ENCODE peak calls at places on chromosome 15, in six cellular contexts. One of them, this sample, is unnamed.

GRCh38 chr15:52360229-52361203 is 64.9 kb upstream of the MYO5C start:
- DNase-seq in brain microvascular endothelial cell: no peak
- DNase-seq in prostate gland: no peak
- DNase-seq in fibroblast of mammary gland: no peak
- DNase-seq in heart left ventricle: no peak
- DNase-seq in foreskin fibroblast: no peak
- DNase-seq in this sample: no peak

GRCh38 chr15:74616020-74616939 is 644 bp downstream of the CLK3 start:
- DNase-seq in brain microvascular endothelial cell: peak
- DNase-seq in foreskin fibroblast: peak
- DNase-seq in prostate gland: peak
- DNase-seq in fibroblast of mammary gland: peak
- DNase-seq in heart left ventricle: peak
- DNase-seq in this sample: peak

GRCh38 chr15:52805351-52806283 is 15.5 kb upstream of the ONECUT1 start:
- DNase-seq in brain microvascular endothelial cell: no peak
- DNase-seq in fibroblast of mammary gland: no peak
- DNase-seq in prostate gland: no peak
- DNase-seq in foreskin fibroblast: peak
- DNase-seq in heart left ventricle: no peak
- DNase-seq in this sample: no peak

GRCh38 chr15:66775127-66776105 is 73.4 kb downstream of the SMAD6 start:
- DNase-seq in fibroblast of mammary gland: no peak
- DNase-seq in foreskin fibroblast: no peak
- DNase-seq in brain microvascular endothelial cell: no peak
- DNase-seq in heart left ventricle: peak
- DNase-seq in prostate gland: no peak
- DNase-seq in this sample: no peak

GRCh38 chr15:45185903-45186770 is 1.6 kb downstream of the SHF start:
- DNase-seq in prostate gland: no peak
- DNase-seq in brain microvascular endothelial cell: no peak
- DNase-seq in fibroblast of mammary gland: no peak
- DNase-seq in foreskin fibroblast: peak
- DNase-seq in heart left ventricle: no peak
- DNase-seq in this sample: no peak

GRCh38 chr15:74397239-74398068 is 30.0 kb upstream of the CYP11A1 start:
- DNase-seq in prostate gland: no peak
- DNase-seq in fibroblast of mammary gland: no peak
- DNase-seq in foreskin fibroblast: no peak
- DNase-seq in heart left ventricle: no peak
- DNase-seq in brain microvascular endothelial cell: no peak
- DNase-seq in this sample: no peak

GRCh38 chr15:71612066-71612715 is 198.2 kb upstream of the NR2E3 start:
- DNase-seq in fibroblast of mammary gland: peak
- DNase-seq in foreskin fibroblast: no peak
- DNase-seq in brain microvascular endothelial cell: no peak
- DNase-seq in heart left ventricle: no peak
- DNase-seq in prostate gland: no peak
- DNase-seq in this sample: no peak

GRCh38 chr15:71128939-71129562 is 13.8 kb downstream of the THSD4 start:
- DNase-seq in fibroblast of mammary gland: no peak
- DNase-seq in foreskin fibroblast: peak
- DNase-seq in prostate gland: no peak
- DNase-seq in heart left ventricle: no peak
- DNase-seq in brain microvascular endothelial cell: no peak
- DNase-seq in this sample: no peak

GRCh38 chr15:85993116-85993515 is 86.6 kb upstream of the AGBL1 start:
- DNase-seq in fibroblast of mammary gland: no peak
- DNase-seq in prostate gland: no peak
- DNase-seq in heart left ventricle: no peak
- DNase-seq in foreskin fibroblast: no peak
- DNase-seq in brain microvascular endothelial cell: no peak
- DNase-seq in this sample: no peak

GRCh38 chr15:66483131-66483566 is 14.4 kb downstream of the SNAPC5 start:
- DNase-seq in heart left ventricle: no peak
- DNase-seq in fibroblast of mammary gland: peak
- DNase-seq in brain microvascular endothelial cell: no peak
- DNase-seq in prostate gland: peak
- DNase-seq in foreskin fibroblast: peak
- DNase-seq in this sample: no peak

GRCh38 chr15:45105586-45105985 is 8.4 kb downstream of the DUOX2 start:
- DNase-seq in heart left ventricle: no peak
- DNase-seq in brain microvascular endothelial cell: no peak
- DNase-seq in prostate gland: no peak
- DNase-seq in fibroblast of mammary gland: no peak
- DNase-seq in foreskin fibroblast: no peak
- DNase-seq in this sample: no peak

DNA sequence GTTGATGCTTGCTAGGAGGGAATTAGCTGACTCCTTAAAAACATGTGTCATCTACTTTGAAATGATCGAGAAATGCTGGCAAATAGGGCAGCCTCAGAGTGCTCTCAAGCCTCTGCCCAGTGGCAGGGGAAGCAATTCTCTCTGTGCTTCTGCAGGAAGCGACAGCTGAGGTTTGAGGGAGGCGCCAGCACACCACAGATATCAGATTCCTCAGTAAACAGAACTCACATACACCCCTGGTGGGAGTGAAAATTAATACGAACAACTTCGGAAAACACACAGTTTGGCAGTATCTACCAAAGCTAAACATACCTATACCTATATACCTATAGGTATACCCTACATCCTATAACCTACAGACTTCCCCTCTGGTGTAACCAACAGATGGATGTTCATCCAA is 61.3 kb downstream of the NSMCE3 start:
- DNase-seq in heart left ventricle: no peak
- DNase-seq in prostate gland: peak
- DNase-seq in foreskin fibroblast: peak
- DNase-seq in brain microvascular endothelial cell: peak
- DNase-seq in fibroblast of mammary gland: no peak
- DNase-seq in this sample: no peak
- TF ChIP-seq CTCF in heart left ventricle: no peak
- TF ChIP-seq CTCF in prostate gland: peak
- TF ChIP-seq CTCF in foreskin fibroblast: no peak
- TF ChIP-seq CTCF in brain microvascular endothelial cell: no peak
- TF ChIP-seq CTCF in fibroblast of mammary gland: no peak
- TF ChIP-seq CTCF in this sample: no peak

GRCh38 chr15:33618300-33618699 is 307.5 kb downstream of the RYR3 start:
- DNase-seq in heart left ventricle: no peak
- DNase-seq in foreskin fibroblast: no peak
- DNase-seq in fibroblast of mammary gland: peak
- DNase-seq in brain microvascular endothelial cell: no peak
- DNase-seq in prostate gland: no peak
- DNase-seq in this sample: no peak

GRCh38 chr15:33621156-33621555 is 310.4 kb downstream of the RYR3 start:
- DNase-seq in fibroblast of mammary gland: peak
- DNase-seq in foreskin fibroblast: no peak
- DNase-seq in heart left ventricle: no peak
- DNase-seq in prostate gland: no peak
- DNase-seq in brain microvascular endothelial cell: no peak
- DNase-seq in this sample: no peak

GRCh38 chr15:33623010-33623409 is 312.2 kb downstream of the RYR3 start:
- DNase-seq in heart left ventricle: no peak
- DNase-seq in prostate gland: no peak
- DNase-seq in fibroblast of mammary gland: no peak
- DNase-seq in brain microvascular endothelial cell: no peak
- DNase-seq in foreskin fibroblast: no peak
- DNase-seq in this sample: no peak
- TF ChIP-seq CTCF in heart left ventricle: no peak
- TF ChIP-seq CTCF in prostate gland: no peak
- TF ChIP-seq CTCF in fibroblast of mammary gland: peak
- TF ChIP-seq CTCF in brain microvascular endothelial cell: peak
- TF ChIP-seq CTCF in foreskin fibroblast: no peak
- TF ChIP-seq CTCF in this sample: no peak

DNA sequence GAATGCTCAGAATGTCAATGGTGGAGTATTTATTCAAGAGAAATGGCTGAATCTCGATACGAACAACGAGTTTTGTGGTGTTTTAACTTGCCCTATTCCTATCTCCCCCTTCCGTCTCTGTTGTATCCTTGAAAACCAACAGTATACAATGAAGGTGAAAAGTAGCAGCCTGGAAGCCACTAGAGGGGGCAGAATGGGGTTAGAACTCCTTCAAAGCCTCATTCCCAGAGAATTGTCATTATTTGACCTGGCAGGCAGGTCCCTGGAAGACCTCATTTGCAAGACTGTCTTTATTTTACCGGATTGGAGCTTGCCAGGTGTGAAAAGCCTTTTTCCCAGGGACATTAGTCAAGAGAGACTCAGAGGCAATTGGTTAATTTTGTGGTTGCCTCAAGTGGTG is 139.4 kb downstream of the LRRC28 start:
- DNase-seq in prostate gland: no peak
- DNase-seq in heart left ventricle: no peak
- DNase-seq in fibroblast of mammary gland: no peak
- DNase-seq in foreskin fibroblast: no peak
- DNase-seq in brain microvascular endothelial cell: no peak
- DNase-seq in this sample: no peak
- TF ChIP-seq CTCF in prostate gland: no peak
- TF ChIP-seq CTCF in heart left ventricle: no peak
- TF ChIP-seq CTCF in fibroblast of mammary gland: peak
- TF ChIP-seq CTCF in foreskin fibroblast: no peak
- TF ChIP-seq CTCF in brain microvascular endothelial cell: peak
- TF ChIP-seq CTCF in this sample: no peak

GRCh38 chr15:62125763-62126162 is 39.3 kb downstream of the C2CD4B start:
- DNase-seq in foreskin fibroblast: peak
- DNase-seq in prostate gland: no peak
- DNase-seq in fibroblast of mammary gland: peak
- DNase-seq in heart left ventricle: no peak
- DNase-seq in brain microvascular endothelial cell: peak
- DNase-seq in this sample: no peak
- TF ChIP-seq CTCF in foreskin fibroblast: peak
- TF ChIP-seq CTCF in prostate gland: peak
- TF ChIP-seq CTCF in fibroblast of mammary gland: peak
- TF ChIP-seq CTCF in heart left ventricle: peak
- TF ChIP-seq CTCF in brain microvascular endothelial cell: peak
- TF ChIP-seq CTCF in this sample: no peak

GRCh38 chr15:62068071-62068786 is 1.5 kb downstream of the C2CD4A start:
- DNase-seq in heart left ventricle: peak
- DNase-seq in prostate gland: peak
- DNase-seq in brain microvascular endothelial cell: no peak
- DNase-seq in foreskin fibroblast: peak
- DNase-seq in fibroblast of mammary gland: peak
- DNase-seq in this sample: no peak

GRCh38 chr15:62067448-62068044 is 769 bp downstream of the C2CD4A start:
- DNase-seq in heart left ventricle: peak
- DNase-seq in fibroblast of mammary gland: no peak
- DNase-seq in foreskin fibroblast: peak
- DNase-seq in brain microvascular endothelial cell: no peak
- DNase-seq in prostate gland: peak
- DNase-seq in this sample: no peak

GRCh38 chr15:62068787-62069170 is 2.0 kb downstream of the C2CD4A start:
- DNase-seq in foreskin fibroblast: no peak
- DNase-seq in fibroblast of mammary gland: no peak
- DNase-seq in brain microvascular endothelial cell: no peak
- DNase-seq in heart left ventricle: no peak
- DNase-seq in prostate gland: no peak
- DNase-seq in this sample: no peak

GRCh38 chr15:62069551-62069950 is 2.8 kb downstream of the C2CD4A start:
- DNase-seq in foreskin fibroblast: no peak
- DNase-seq in prostate gland: no peak
- DNase-seq in heart left ventricle: no peak
- DNase-seq in fibroblast of mammary gland: no peak
- DNase-seq in brain microvascular endothelial cell: no peak
- DNase-seq in this sample: no peak

DNA sequence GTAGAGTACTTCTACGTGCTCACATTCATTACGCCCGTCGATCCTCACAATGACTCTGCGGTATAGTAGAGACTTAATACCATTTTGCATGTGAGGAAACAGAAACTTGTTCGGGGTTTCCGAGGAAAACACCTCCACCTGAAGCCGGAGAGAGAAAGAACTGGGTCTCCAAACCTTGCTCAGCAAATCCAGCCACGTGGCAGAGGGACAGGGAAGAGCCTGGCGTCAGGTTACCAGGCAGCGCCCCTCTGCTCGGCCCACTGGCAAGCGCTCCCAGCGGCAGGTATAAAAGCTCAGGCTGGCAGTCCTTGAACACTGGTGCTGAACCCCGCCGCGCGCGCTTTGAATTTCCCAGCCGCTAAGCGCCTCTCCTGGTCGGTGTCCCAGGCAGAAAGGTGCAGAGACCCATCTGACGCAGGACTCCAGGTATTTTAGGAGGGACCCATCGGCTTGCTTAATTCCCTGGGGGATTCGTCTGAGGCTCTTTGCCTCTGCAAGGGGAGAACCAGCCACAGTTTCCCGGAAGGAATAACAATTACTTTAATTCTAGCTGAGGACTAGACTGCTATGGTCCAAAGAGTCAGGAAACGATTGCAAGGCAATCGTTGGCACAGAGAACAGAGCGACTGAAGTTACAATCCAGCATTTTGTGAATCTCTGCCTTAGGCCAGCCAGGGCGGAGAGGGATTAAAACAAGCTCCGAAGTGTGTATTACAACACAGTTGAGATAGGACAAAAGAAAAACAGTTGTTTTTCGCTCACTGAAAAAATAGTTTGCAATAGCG is at the start of gene C2CD4A:
- DNase-seq in brain microvascular endothelial cell: no peak
- DNase-seq in prostate gland: peak
- DNase-seq in fibroblast of mammary gland: no peak
- DNase-seq in foreskin fibroblast: peak
- DNase-seq in heart left ventricle: peak
- DNase-seq in this sample: no peak
- TF ChIP-seq CTCF in brain microvascular endothelial cell: peak
- TF ChIP-seq CTCF in prostate gland: peak
- TF ChIP-seq CTCF in fibroblast of mammary gland: peak
- TF ChIP-seq CTCF in foreskin fibroblast: peak
- TF ChIP-seq CTCF in heart left ventricle: no peak
- TF ChIP-seq CTCF in this sample: no peak

GRCh38 chr15:25882466-25882865 is 19.3 kb upstream of the ATP10A start:
- DNase-seq in brain microvascular endothelial cell: peak
- DNase-seq in heart left ventricle: no peak
- DNase-seq in foreskin fibroblast: peak
- DNase-seq in fibroblast of mammary gland: peak
- DNase-seq in prostate gland: no peak
- DNase-seq in this sample: no peak
- TF ChIP-seq CTCF in brain microvascular endothelial cell: no peak
- TF ChIP-seq CTCF in heart left ventricle: no peak
- TF ChIP-seq CTCF in foreskin fibroblast: no peak
- TF ChIP-seq CTCF in fibroblast of mammary gland: no peak
- TF ChIP-seq CTCF in prostate gland: no peak
- TF ChIP-seq CTCF in this sample: no peak

GRCh38 chr15:92077353-92078080 is 224.0 kb downstream of the SLCO3A1 start:
- DNase-seq in fibroblast of mammary gland: peak
- DNase-seq in prostate gland: peak
- DNase-seq in heart left ventricle: peak
- DNase-seq in brain microvascular endothelial cell: peak
- DNase-seq in foreskin fibroblast: peak
- DNase-seq in this sample: peak
- TF ChIP-seq CTCF in fibroblast of mammary gland: peak
- TF ChIP-seq CTCF in prostate gland: peak
- TF ChIP-seq CTCF in heart left ventricle: peak
- TF ChIP-seq CTCF in brain microvascular endothelial cell: peak
- TF ChIP-seq CTCF in foreskin fibroblast: peak
- TF ChIP-seq CTCF in this sample: no peak

GRCh38 chr15:41562784-41563198 is 3.8 kb downstream of the TYRO3 start:
- DNase-seq in foreskin fibroblast: peak
- DNase-seq in brain microvascular endothelial cell: no peak
- DNase-seq in prostate gland: no peak
- DNase-seq in fibroblast of mammary gland: no peak
- DNase-seq in heart left ventricle: no peak
- DNase-seq in this sample: no peak
- TF ChIP-seq CTCF in foreskin fibroblast: no peak
- TF ChIP-seq CTCF in brain microvascular endothelial cell: no peak
- TF ChIP-seq CTCF in prostate gland: no peak
- TF ChIP-seq CTCF in fibroblast of mammary gland: no peak
- TF ChIP-seq CTCF in heart left ventricle: no peak
- TF ChIP-seq CTCF in this sample: no peak